ENCODE peak calls at places on chromosomes 3 and 15, in eight cellular contexts. One of them, this sample, is unnamed.

GRCh38 chr15:27871078-27871695 is 227.9 kb downstream of the OCA2 start:
- DNase-seq in activated T-helper 2 cell treated with anti-CD3 and anti-CD28 coated beads, Interferon-gamma antibody, Interleukin-2, Interleukin-4, amounts not matched to agents 10 μg/mL and 5 μg/mL and 100 μg/mL, durations not matched to agents 14 hours and 24 hours and 36 hours: no peak
- DNase-seq in activated CD4-positive, alpha-beta T cell treated with anti-CD3 and anti-CD28 coated beads for 24 hours: no peak
- DNase-seq in M059J: no peak
- DNase-seq in brain microvascular endothelial cell: no peak
- DNase-seq in IMR-90: no peak
- DNase-seq in AG08396: no peak
- DNase-seq in activated T-cell treated with anti-CD3 and anti-CD28 coated beads, Interleukin-2, amount 50 U/mL, for 1 hour: no peak
- DNase-seq in this sample: no peak

GRCh38 chr15:36024066-36024465 is 478.1 kb upstream of the DPH6 start:
- DNase-seq in activated T-helper 2 cell treated with anti-CD3 and anti-CD28 coated beads, Interferon-gamma antibody, Interleukin-2, Interleukin-4, amounts not matched to agents 10 μg/mL and 5 μg/mL and 100 μg/mL, durations not matched to agents 14 hours and 24 hours and 36 hours: no peak
- DNase-seq in activated CD4-positive, alpha-beta T cell treated with anti-CD3 and anti-CD28 coated beads for 24 hours: no peak
- DNase-seq in M059J: no peak
- DNase-seq in brain microvascular endothelial cell: no peak
- DNase-seq in IMR-90: peak
- DNase-seq in AG08396: no peak
- DNase-seq in activated T-cell treated with anti-CD3 and anti-CD28 coated beads, Interleukin-2, amount 50 U/mL, for 1 hour: no peak
- DNase-seq in this sample: peak

GRCh38 chr3:79086514-79086913 is 681.3 kb downstream of the ROBO1 start:
- DNase-seq in activated T-helper 2 cell treated with anti-CD3 and anti-CD28 coated beads, Interferon-gamma antibody, Interleukin-2, Interleukin-4, amounts not matched to agents 10 μg/mL and 5 μg/mL and 100 μg/mL, durations not matched to agents 14 hours and 24 hours and 36 hours: no peak
- DNase-seq in activated CD4-positive, alpha-beta T cell treated with anti-CD3 and anti-CD28 coated beads for 24 hours: no peak
- DNase-seq in M059J: peak
- DNase-seq in brain microvascular endothelial cell: peak
- DNase-seq in IMR-90: peak
- DNase-seq in AG08396: peak
- DNase-seq in activated T-cell treated with anti-CD3 and anti-CD28 coated beads, Interleukin-2, amount 50 U/mL, for 1 hour: no peak
- DNase-seq in this sample: peak

GRCh38 chr3:172836390-172836997 is 86.0 kb downstream of the ECT2 start:
- DNase-seq in activated T-helper 2 cell treated with anti-CD3 and anti-CD28 coated beads, Interferon-gamma antibody, Interleukin-2, Interleukin-4, amounts not matched to agents 10 μg/mL and 5 μg/mL and 100 μg/mL, durations not matched to agents 14 hours and 24 hours and 36 hours: no peak
- DNase-seq in activated CD4-positive, alpha-beta T cell treated with anti-CD3 and anti-CD28 coated beads for 24 hours: no peak
- DNase-seq in M059J: peak
- DNase-seq in brain microvascular endothelial cell: peak
- DNase-seq in IMR-90: peak
- DNase-seq in AG08396: no peak
- DNase-seq in activated T-cell treated with anti-CD3 and anti-CD28 coated beads, Interleukin-2, amount 50 U/mL, for 1 hour: no peak
- DNase-seq in this sample: peak

GRCh38 chr3:69299344-69299743 is 86.5 kb downstream of the FRMD4B start:
- DNase-seq in activated T-helper 2 cell treated with anti-CD3 and anti-CD28 coated beads, Interferon-gamma antibody, Interleukin-2, Interleukin-4, amounts not matched to agents 10 μg/mL and 5 μg/mL and 100 μg/mL, durations not matched to agents 14 hours and 24 hours and 36 hours: no peak
- DNase-seq in activated CD4-positive, alpha-beta T cell treated with anti-CD3 and anti-CD28 coated beads for 24 hours: no peak
- DNase-seq in M059J: peak
- DNase-seq in brain microvascular endothelial cell: no peak
- DNase-seq in IMR-90: no peak
- DNase-seq in AG08396: no peak
- DNase-seq in activated T-cell treated with anti-CD3 and anti-CD28 coated beads, Interleukin-2, amount 50 U/mL, for 1 hour: no peak
- DNase-seq in this sample: no peak

GRCh38 chr3:130894873-130895330 is 1.0 kb downstream of the ATP2C1 start:
- DNase-seq in activated T-helper 2 cell treated with anti-CD3 and anti-CD28 coated beads, Interferon-gamma antibody, Interleukin-2, Interleukin-4, amounts not matched to agents 10 μg/mL and 5 μg/mL and 100 μg/mL, durations not matched to agents 14 hours and 24 hours and 36 hours: no peak
- DNase-seq in activated CD4-positive, alpha-beta T cell treated with anti-CD3 and anti-CD28 coated beads for 24 hours: no peak
- DNase-seq in M059J: peak
- DNase-seq in brain microvascular endothelial cell: no peak
- DNase-seq in IMR-90: peak
- DNase-seq in AG08396: no peak
- DNase-seq in activated T-cell treated with anti-CD3 and anti-CD28 coated beads, Interleukin-2, amount 50 U/mL, for 1 hour: no peak
- DNase-seq in this sample: peak

GRCh38 chr3:9207076-9207763 is 42.2 kb downstream of the SRGAP3 start:
- DNase-seq in activated T-helper 2 cell treated with anti-CD3 and anti-CD28 coated beads, Interferon-gamma antibody, Interleukin-2, Interleukin-4, amounts not matched to agents 10 μg/mL and 5 μg/mL and 100 μg/mL, durations not matched to agents 14 hours and 24 hours and 36 hours: no peak
- DNase-seq in activated CD4-positive, alpha-beta T cell treated with anti-CD3 and anti-CD28 coated beads for 24 hours: no peak
- DNase-seq in M059J: no peak
- DNase-seq in brain microvascular endothelial cell: no peak
- DNase-seq in IMR-90: no peak
- DNase-seq in AG08396: no peak
- DNase-seq in activated T-cell treated with anti-CD3 and anti-CD28 coated beads, Interleukin-2, amount 50 U/mL, for 1 hour: no peak
- DNase-seq in this sample: no peak

GRCh38 chr3:195698325-195699147 is 22.2 kb upstream of the MUC20 start:
- DNase-seq in activated T-helper 2 cell treated with anti-CD3 and anti-CD28 coated beads, Interferon-gamma antibody, Interleukin-2, Interleukin-4, amounts not matched to agents 10 μg/mL and 5 μg/mL and 100 μg/mL, durations not matched to agents 14 hours and 24 hours and 36 hours: no peak
- DNase-seq in activated CD4-positive, alpha-beta T cell treated with anti-CD3 and anti-CD28 coated beads for 24 hours: no peak
- DNase-seq in M059J: no peak
- DNase-seq in brain microvascular endothelial cell: no peak
- DNase-seq in IMR-90: no peak
- DNase-seq in AG08396: no peak
- DNase-seq in activated T-cell treated with anti-CD3 and anti-CD28 coated beads, Interleukin-2, amount 50 U/mL, for 1 hour: no peak
- DNase-seq in this sample: no peak

GRCh38 chr15:87312221-87312620 is 944.3 kb downstream of the NTRK3 start:
- DNase-seq in activated T-helper 2 cell treated with anti-CD3 and anti-CD28 coated beads, Interferon-gamma antibody, Interleukin-2, Interleukin-4, amounts not matched to agents 10 μg/mL and 5 μg/mL and 100 μg/mL, durations not matched to agents 14 hours and 24 hours and 36 hours: no peak
- DNase-seq in activated CD4-positive, alpha-beta T cell treated with anti-CD3 and anti-CD28 coated beads for 24 hours: no peak
- DNase-seq in M059J: no peak
- DNase-seq in brain microvascular endothelial cell: no peak
- DNase-seq in IMR-90: no peak
- DNase-seq in AG08396: no peak
- DNase-seq in activated T-cell treated with anti-CD3 and anti-CD28 coated beads, Interleukin-2, amount 50 U/mL, for 1 hour: no peak
- DNase-seq in this sample: peak

GRCh38 chr3:99324854-99325253 is 313.5 kb upstream of the COL8A1 start:
- DNase-seq in activated T-helper 2 cell treated with anti-CD3 and anti-CD28 coated beads, Interferon-gamma antibody, Interleukin-2, Interleukin-4, amounts not matched to agents 10 μg/mL and 5 μg/mL and 100 μg/mL, durations not matched to agents 14 hours and 24 hours and 36 hours: no peak
- DNase-seq in activated CD4-positive, alpha-beta T cell treated with anti-CD3 and anti-CD28 coated beads for 24 hours: no peak
- DNase-seq in M059J: peak
- DNase-seq in brain microvascular endothelial cell: no peak
- DNase-seq in IMR-90: no peak
- DNase-seq in AG08396: no peak
- DNase-seq in activated T-cell treated with anti-CD3 and anti-CD28 coated beads, Interleukin-2, amount 50 U/mL, for 1 hour: no peak
- DNase-seq in this sample: peak

GRCh38 chr15:89836255-89837133 is 21.8 kb upstream of the ANPEP start:
- DNase-seq in activated T-helper 2 cell treated with anti-CD3 and anti-CD28 coated beads, Interferon-gamma antibody, Interleukin-2, Interleukin-4, amounts not matched to agents 10 μg/mL and 5 μg/mL and 100 μg/mL, durations not matched to agents 14 hours and 24 hours and 36 hours: no peak
- DNase-seq in activated CD4-positive, alpha-beta T cell treated with anti-CD3 and anti-CD28 coated beads for 24 hours: no peak
- DNase-seq in M059J: peak
- DNase-seq in brain microvascular endothelial cell: peak
- DNase-seq in IMR-90: peak
- DNase-seq in AG08396: peak
- DNase-seq in activated T-cell treated with anti-CD3 and anti-CD28 coated beads, Interleukin-2, amount 50 U/mL, for 1 hour: no peak
- DNase-seq in this sample: peak

GRCh38 chr3:11391172-11391879 is 119.1 kb downstream of the ATG7 start:
- DNase-seq in activated T-helper 2 cell treated with anti-CD3 and anti-CD28 coated beads, Interferon-gamma antibody, Interleukin-2, Interleukin-4, amounts not matched to agents 10 μg/mL and 5 μg/mL and 100 μg/mL, durations not matched to agents 14 hours and 24 hours and 36 hours: no peak
- DNase-seq in activated CD4-positive, alpha-beta T cell treated with anti-CD3 and anti-CD28 coated beads for 24 hours: no peak
- DNase-seq in M059J: no peak
- DNase-seq in brain microvascular endothelial cell: no peak
- DNase-seq in IMR-90: no peak
- DNase-seq in AG08396: no peak
- DNase-seq in activated T-cell treated with anti-CD3 and anti-CD28 coated beads, Interleukin-2, amount 50 U/mL, for 1 hour: no peak
- DNase-seq in this sample: no peak

GRCh38 chr3:129106866-129107565 is 14.6 kb downstream of the RAB43 start:
- DNase-seq in activated T-helper 2 cell treated with anti-CD3 and anti-CD28 coated beads, Interferon-gamma antibody, Interleukin-2, Interleukin-4, amounts not matched to agents 10 μg/mL and 5 μg/mL and 100 μg/mL, durations not matched to agents 14 hours and 24 hours and 36 hours: no peak
- DNase-seq in activated CD4-positive, alpha-beta T cell treated with anti-CD3 and anti-CD28 coated beads for 24 hours: no peak
- DNase-seq in M059J: no peak
- DNase-seq in brain microvascular endothelial cell: no peak
- DNase-seq in IMR-90: no peak
- DNase-seq in AG08396: no peak
- DNase-seq in activated T-cell treated with anti-CD3 and anti-CD28 coated beads, Interleukin-2, amount 50 U/mL, for 1 hour: no peak
- DNase-seq in this sample: peak

GRCh38 chr3:193829781-193830180 is 236.8 kb downstream of the OPA1 start:
- DNase-seq in activated T-helper 2 cell treated with anti-CD3 and anti-CD28 coated beads, Interferon-gamma antibody, Interleukin-2, Interleukin-4, amounts not matched to agents 10 μg/mL and 5 μg/mL and 100 μg/mL, durations not matched to agents 14 hours and 24 hours and 36 hours: no peak
- DNase-seq in activated CD4-positive, alpha-beta T cell treated with anti-CD3 and anti-CD28 coated beads for 24 hours: no peak
- DNase-seq in M059J: peak
- DNase-seq in brain microvascular endothelial cell: peak
- DNase-seq in IMR-90: peak
- DNase-seq in AG08396: peak
- DNase-seq in activated T-cell treated with anti-CD3 and anti-CD28 coated beads, Interleukin-2, amount 50 U/mL, for 1 hour: no peak
- DNase-seq in this sample: peak

GRCh38 chr3:64163755-64164148 is 61.5 kb downstream of the PRICKLE2 start:
- DNase-seq in activated T-helper 2 cell treated with anti-CD3 and anti-CD28 coated beads, Interferon-gamma antibody, Interleukin-2, Interleukin-4, amounts not matched to agents 10 μg/mL and 5 μg/mL and 100 μg/mL, durations not matched to agents 14 hours and 24 hours and 36 hours: no peak
- DNase-seq in activated CD4-positive, alpha-beta T cell treated with anti-CD3 and anti-CD28 coated beads for 24 hours: no peak
- DNase-seq in M059J: peak
- DNase-seq in brain microvascular endothelial cell: peak
- DNase-seq in IMR-90: peak
- DNase-seq in AG08396: peak
- DNase-seq in activated T-cell treated with anti-CD3 and anti-CD28 coated beads, Interleukin-2, amount 50 U/mL, for 1 hour: no peak
- DNase-seq in this sample: peak

GRCh38 chr3:150497956-150498355 is 48.3 kb downstream of the SERP1 start:
- DNase-seq in activated T-helper 2 cell treated with anti-CD3 and anti-CD28 coated beads, Interferon-gamma antibody, Interleukin-2, Interleukin-4, amounts not matched to agents 10 μg/mL and 5 μg/mL and 100 μg/mL, durations not matched to agents 14 hours and 24 hours and 36 hours: no peak
- DNase-seq in activated CD4-positive, alpha-beta T cell treated with anti-CD3 and anti-CD28 coated beads for 24 hours: no peak
- DNase-seq in M059J: peak
- DNase-seq in brain microvascular endothelial cell: peak
- DNase-seq in IMR-90: peak
- DNase-seq in AG08396: peak
- DNase-seq in activated T-cell treated with anti-CD3 and anti-CD28 coated beads, Interleukin-2, amount 50 U/mL, for 1 hour: no peak
- DNase-seq in this sample: peak

GRCh38 chr3:56321892-56322291 is 146.4 kb downstream of the ERC2 start:
- DNase-seq in activated T-helper 2 cell treated with anti-CD3 and anti-CD28 coated beads, Interferon-gamma antibody, Interleukin-2, Interleukin-4, amounts not matched to agents 10 μg/mL and 5 μg/mL and 100 μg/mL, durations not matched to agents 14 hours and 24 hours and 36 hours: no peak
- DNase-seq in activated CD4-positive, alpha-beta T cell treated with anti-CD3 and anti-CD28 coated beads for 24 hours: no peak
- DNase-seq in M059J: no peak
- DNase-seq in brain microvascular endothelial cell: no peak
- DNase-seq in IMR-90: no peak
- DNase-seq in AG08396: no peak
- DNase-seq in activated T-cell treated with anti-CD3 and anti-CD28 coated beads, Interleukin-2, amount 50 U/mL, for 1 hour: no peak
- DNase-seq in this sample: no peak

GRCh38 chr3:127786358-127787070 is 35.8 kb downstream of the MGLL start:
- DNase-seq in activated T-helper 2 cell treated with anti-CD3 and anti-CD28 coated beads, Interferon-gamma antibody, Interleukin-2, Interleukin-4, amounts not matched to agents 10 μg/mL and 5 μg/mL and 100 μg/mL, durations not matched to agents 14 hours and 24 hours and 36 hours: no peak
- DNase-seq in activated CD4-positive, alpha-beta T cell treated with anti-CD3 and anti-CD28 coated beads for 24 hours: no peak
- DNase-seq in M059J: no peak
- DNase-seq in brain microvascular endothelial cell: no peak
- DNase-seq in IMR-90: peak
- DNase-seq in AG08396: no peak
- DNase-seq in activated T-cell treated with anti-CD3 and anti-CD28 coated beads, Interleukin-2, amount 50 U/mL, for 1 hour: no peak
- DNase-seq in this sample: peak

GRCh38 chr3:46406786-46407611 is at the start of the genes CCR5AS and CCRL2:
- DNase-seq in activated T-helper 2 cell treated with anti-CD3 and anti-CD28 coated beads, Interferon-gamma antibody, Interleukin-2, Interleukin-4, amounts not matched to agents 10 μg/mL and 5 μg/mL and 100 μg/mL, durations not matched to agents 14 hours and 24 hours and 36 hours: peak
- DNase-seq in activated CD4-positive, alpha-beta T cell treated with anti-CD3 and anti-CD28 coated beads for 24 hours: peak
- DNase-seq in M059J: peak
- DNase-seq in brain microvascular endothelial cell: peak
- DNase-seq in IMR-90: peak
- DNase-seq in AG08396: peak
- DNase-seq in activated T-cell treated with anti-CD3 and anti-CD28 coated beads, Interleukin-2, amount 50 U/mL, for 1 hour: peak
- DNase-seq in this sample: peak

GRCh38 chr3:111808439-111808838 is 50.6 kb upstream of the PHLDB2 start:
- DNase-seq in activated T-helper 2 cell treated with anti-CD3 and anti-CD28 coated beads, Interferon-gamma antibody, Interleukin-2, Interleukin-4, amounts not matched to agents 10 μg/mL and 5 μg/mL and 100 μg/mL, durations not matched to agents 14 hours and 24 hours and 36 hours: no peak
- DNase-seq in activated CD4-positive, alpha-beta T cell treated with anti-CD3 and anti-CD28 coated beads for 24 hours: no peak
- DNase-seq in M059J: peak
- DNase-seq in brain microvascular endothelial cell: no peak
- DNase-seq in IMR-90: peak
- DNase-seq in AG08396: no peak
- DNase-seq in activated T-cell treated with anti-CD3 and anti-CD28 coated beads, Interleukin-2, amount 50 U/mL, for 1 hour: no peak
- DNase-seq in this sample: peak

GRCh38 chr15:70702584-70702983 is 60.8 kb downstream of the UACA start:
- DNase-seq in activated T-helper 2 cell treated with anti-CD3 and anti-CD28 coated beads, Interferon-gamma antibody, Interleukin-2, Interleukin-4, amounts not matched to agents 10 μg/mL and 5 μg/mL and 100 μg/mL, durations not matched to agents 14 hours and 24 hours and 36 hours: no peak
- DNase-seq in activated CD4-positive, alpha-beta T cell treated with anti-CD3 and anti-CD28 coated beads for 24 hours: no peak
- DNase-seq in M059J: peak
- DNase-seq in brain microvascular endothelial cell: no peak
- DNase-seq in IMR-90: no peak
- DNase-seq in AG08396: no peak
- DNase-seq in activated T-cell treated with anti-CD3 and anti-CD28 coated beads, Interleukin-2, amount 50 U/mL, for 1 hour: no peak
- DNase-seq in this sample: peak

GRCh38 chr15:43808960-43809678 is 8.7 kb downstream of the HYPK start:
- DNase-seq in activated T-helper 2 cell treated with anti-CD3 and anti-CD28 coated beads, Interferon-gamma antibody, Interleukin-2, Interleukin-4, amounts not matched to agents 10 μg/mL and 5 μg/mL and 100 μg/mL, durations not matched to agents 14 hours and 24 hours and 36 hours: no peak
- DNase-seq in activated CD4-positive, alpha-beta T cell treated with anti-CD3 and anti-CD28 coated beads for 24 hours: no peak
- DNase-seq in M059J: no peak
- DNase-seq in brain microvascular endothelial cell: no peak
- DNase-seq in IMR-90: no peak
- DNase-seq in AG08396: no peak
- DNase-seq in activated T-cell treated with anti-CD3 and anti-CD28 coated beads, Interleukin-2, amount 50 U/mL, for 1 hour: no peak
- DNase-seq in this sample: no peak

GRCh38 chr3:70242297-70242868 is 70.1 kb downstream of the MDFIC2 start:
- DNase-seq in activated T-helper 2 cell treated with anti-CD3 and anti-CD28 coated beads, Interferon-gamma antibody, Interleukin-2, Interleukin-4, amounts not matched to agents 10 μg/mL and 5 μg/mL and 100 μg/mL, durations not matched to agents 14 hours and 24 hours and 36 hours: no peak
- DNase-seq in activated CD4-positive, alpha-beta T cell treated with anti-CD3 and anti-CD28 coated beads for 24 hours: no peak
- DNase-seq in M059J: no peak
- DNase-seq in brain microvascular endothelial cell: no peak
- DNase-seq in IMR-90: no peak
- DNase-seq in AG08396: no peak
- DNase-seq in activated T-cell treated with anti-CD3 and anti-CD28 coated beads, Interleukin-2, amount 50 U/mL, for 1 hour: no peak
- DNase-seq in this sample: no peak

GRCh38 chr3:6228958-6229683 is 631.8 kb upstream of the GRM7 start:
- DNase-seq in activated T-helper 2 cell treated with anti-CD3 and anti-CD28 coated beads, Interferon-gamma antibody, Interleukin-2, Interleukin-4, amounts not matched to agents 10 μg/mL and 5 μg/mL and 100 μg/mL, durations not matched to agents 14 hours and 24 hours and 36 hours: no peak
- DNase-seq in activated CD4-positive, alpha-beta T cell treated with anti-CD3 and anti-CD28 coated beads for 24 hours: no peak
- DNase-seq in M059J: no peak
- DNase-seq in brain microvascular endothelial cell: no peak
- DNase-seq in IMR-90: no peak
- DNase-seq in AG08396: no peak
- DNase-seq in activated T-cell treated with anti-CD3 and anti-CD28 coated beads, Interleukin-2, amount 50 U/mL, for 1 hour: no peak
- DNase-seq in this sample: no peak

GRCh38 chr15:58348095-58348812 is 83.5 kb upstream of the LIPC start:
- DNase-seq in activated T-helper 2 cell treated with anti-CD3 and anti-CD28 coated beads, Interferon-gamma antibody, Interleukin-2, Interleukin-4, amounts not matched to agents 10 μg/mL and 5 μg/mL and 100 μg/mL, durations not matched to agents 14 hours and 24 hours and 36 hours: no peak
- DNase-seq in activated CD4-positive, alpha-beta T cell treated with anti-CD3 and anti-CD28 coated beads for 24 hours: no peak
- DNase-seq in M059J: no peak
- DNase-seq in brain microvascular endothelial cell: no peak
- DNase-seq in IMR-90: no peak
- DNase-seq in AG08396: no peak
- DNase-seq in activated T-cell treated with anti-CD3 and anti-CD28 coated beads, Interleukin-2, amount 50 U/mL, for 1 hour: no peak
- DNase-seq in this sample: peak

This sample was measured in LHCN-M2.